ENCODE peak calls at places on chromosomes 12 and 14, in eight cellular contexts. One of them, this sample, is unnamed. For H3K4me1, the result is how much of the 10 kb centered on the place peaks cover.

GRCh38 chr12:2084553-2085296 is 31.9 kb downstream of the CACNA1C start:
- DNase-seq in CD8-positive, alpha-beta T cell: no peak
- DNase-seq in fibroblast of lung: peak
- DNase-seq in ovary: no peak
- DNase-seq in adrenal gland: no peak
- DNase-seq in endothelial cell of umbilical vein: no peak
- DNase-seq in cardiac muscle cell: no peak
- DNase-seq in lung: no peak
- DNase-seq in this sample: peak

GRCh38 chr14:35858521-35859209 is 32.5 kb downstream of the BRMS1L start:
- DNase-seq in CD8-positive, alpha-beta T cell: no peak
- DNase-seq in fibroblast of lung: peak
- DNase-seq in ovary: no peak
- DNase-seq in adrenal gland: peak
- DNase-seq in endothelial cell of umbilical vein: no peak
- DNase-seq in cardiac muscle cell: no peak
- DNase-seq in lung: no peak
- DNase-seq in this sample: no peak

GRCh38 chr14:85934123-85934885 is 404.4 kb downstream of the FLRT2 start:
- DNase-seq in CD8-positive, alpha-beta T cell: peak
- DNase-seq in fibroblast of lung: peak
- DNase-seq in ovary: no peak
- DNase-seq in adrenal gland: no peak
- DNase-seq in endothelial cell of umbilical vein: peak
- DNase-seq in cardiac muscle cell: no peak
- DNase-seq in lung: no peak
- DNase-seq in this sample: no peak

GRCh38 chr12:62211510-62211909 is 48.7 kb upstream of the USP15 start:
- DNase-seq in CD8-positive, alpha-beta T cell: no peak
- DNase-seq in fibroblast of lung: no peak
- DNase-seq in ovary: no peak
- DNase-seq in adrenal gland: no peak
- DNase-seq in endothelial cell of umbilical vein: no peak
- DNase-seq in cardiac muscle cell: no peak
- DNase-seq in lung: no peak
- DNase-seq in this sample: no peak

GRCh38 chr12:45435945-45436710 is 220.2 kb downstream of the ANO6 start:
- DNase-seq in CD8-positive, alpha-beta T cell: no peak
- DNase-seq in fibroblast of lung: peak
- DNase-seq in ovary: no peak
- DNase-seq in adrenal gland: no peak
- DNase-seq in endothelial cell of umbilical vein: peak
- DNase-seq in cardiac muscle cell: no peak
- DNase-seq in lung: no peak
- DNase-seq in this sample: no peak

GRCh38 chr12:15722951-15723350 is 66.2 kb downstream of the EPS8 start:
- DNase-seq in CD8-positive, alpha-beta T cell: no peak
- DNase-seq in fibroblast of lung: no peak
- DNase-seq in ovary: no peak
- DNase-seq in adrenal gland: no peak
- DNase-seq in endothelial cell of umbilical vein: no peak
- DNase-seq in cardiac muscle cell: no peak
- DNase-seq in lung: no peak
- DNase-seq in this sample: no peak

GRCh38 chr12:93857279-93857894 is 180.2 kb downstream of the CRADD start:
- DNase-seq in CD8-positive, alpha-beta T cell: no peak
- DNase-seq in fibroblast of lung: peak
- DNase-seq in ovary: no peak
- DNase-seq in adrenal gland: no peak
- DNase-seq in endothelial cell of umbilical vein: no peak
- DNase-seq in cardiac muscle cell: no peak
- DNase-seq in lung: no peak
- DNase-seq in this sample: no peak

GRCh38 chr12:80064269-80064668 is 35.1 kb upstream of the OTOGL start:
- DNase-seq in CD8-positive, alpha-beta T cell: no peak
- DNase-seq in fibroblast of lung: peak
- DNase-seq in ovary: no peak
- DNase-seq in adrenal gland: no peak
- DNase-seq in endothelial cell of umbilical vein: no peak
- DNase-seq in cardiac muscle cell: no peak
- DNase-seq in lung: no peak
- DNase-seq in this sample: no peak

GRCh38 chr12:68675098-68675842 is 11.5 kb upstream of the NUP107 start:
- DNase-seq in CD8-positive, alpha-beta T cell: peak
- DNase-seq in fibroblast of lung: peak
- DNase-seq in ovary: no peak
- DNase-seq in adrenal gland: no peak
- DNase-seq in endothelial cell of umbilical vein: peak
- DNase-seq in cardiac muscle cell: no peak
- DNase-seq in lung: no peak
- DNase-seq in this sample: no peak

GRCh38 chr12:49933793-49934192 is 16.7 kb upstream of the AQP2 start:
- DNase-seq in CD8-positive, alpha-beta T cell: no peak
- DNase-seq in fibroblast of lung: peak
- DNase-seq in ovary: no peak
- DNase-seq in adrenal gland: no peak
- DNase-seq in endothelial cell of umbilical vein: no peak
- DNase-seq in cardiac muscle cell: no peak
- DNase-seq in lung: no peak
- DNase-seq in this sample: no peak

GRCh38 chr14:48955857-48956256 is 630.3 kb downstream of the RPS29 start:
- DNase-seq in CD8-positive, alpha-beta T cell: no peak
- DNase-seq in fibroblast of lung: no peak
- DNase-seq in ovary: no peak
- DNase-seq in adrenal gland: no peak
- DNase-seq in endothelial cell of umbilical vein: no peak
- DNase-seq in cardiac muscle cell: no peak
- DNase-seq in lung: no peak
- DNase-seq in this sample: no peak

GRCh38 chr12:27480031-27480430 is 33.5 kb downstream of the SMCO2 start:
- DNase-seq in CD8-positive, alpha-beta T cell: no peak
- DNase-seq in fibroblast of lung: no peak
- DNase-seq in ovary: no peak
- DNase-seq in adrenal gland: no peak
- DNase-seq in endothelial cell of umbilical vein: no peak
- DNase-seq in cardiac muscle cell: no peak
- DNase-seq in lung: no peak
- DNase-seq in this sample: no peak

GRCh38 chr12:1844223-1844622 is 23.9 kb downstream of the LRTM2 start:
- DNase-seq in CD8-positive, alpha-beta T cell: no peak
- DNase-seq in fibroblast of lung: no peak
- DNase-seq in ovary: no peak
- DNase-seq in adrenal gland: no peak
- DNase-seq in endothelial cell of umbilical vein: no peak
- DNase-seq in cardiac muscle cell: no peak
- DNase-seq in lung: no peak
- DNase-seq in this sample: no peak

GRCh38 chr12:56581418-56582145 is 48.5 kb downstream of the BAZ2A start:
- DNase-seq in CD8-positive, alpha-beta T cell: peak
- DNase-seq in fibroblast of lung: peak
- DNase-seq in ovary: no peak
- DNase-seq in adrenal gland: no peak
- DNase-seq in endothelial cell of umbilical vein: peak
- DNase-seq in cardiac muscle cell: no peak
- DNase-seq in lung: no peak
- DNase-seq in this sample: no peak

GRCh38 chr14:37167151-37168047 is 5.0 kb downstream of the SLC25A21 start:
- DNase-seq in CD8-positive, alpha-beta T cell: no peak
- DNase-seq in fibroblast of lung: no peak
- DNase-seq in ovary: no peak
- DNase-seq in adrenal gland: no peak
- DNase-seq in endothelial cell of umbilical vein: no peak
- DNase-seq in cardiac muscle cell: no peak
- DNase-seq in lung: no peak
- DNase-seq in this sample: no peak

GRCh38 chr14:84208451-84208850 is 1321.5 kb upstream of the FLRT2 start:
- DNase-seq in CD8-positive, alpha-beta T cell: no peak
- DNase-seq in fibroblast of lung: no peak
- DNase-seq in ovary: no peak
- DNase-seq in adrenal gland: no peak
- DNase-seq in endothelial cell of umbilical vein: no peak
- DNase-seq in cardiac muscle cell: no peak
- DNase-seq in lung: no peak
- DNase-seq in this sample: no peak

GRCh38 chr14:88013750-88014349 is 8.9 kb downstream of the GPR65 start:
- DNase-seq in CD8-positive, alpha-beta T cell: peak
- DNase-seq in fibroblast of lung: peak
- DNase-seq in ovary: peak
- DNase-seq in adrenal gland: peak
- DNase-seq in endothelial cell of umbilical vein: peak
- DNase-seq in cardiac muscle cell: peak
- DNase-seq in lung: peak
- DNase-seq in this sample: peak
- TF ChIP-seq CTCF in CD8-positive, alpha-beta T cell: peak
- TF ChIP-seq CTCF in fibroblast of lung: peak
- TF ChIP-seq CTCF in ovary: peak
- TF ChIP-seq CTCF in adrenal gland: peak
- TF ChIP-seq CTCF in endothelial cell of umbilical vein: peak
- TF ChIP-seq CTCF in cardiac muscle cell: peak
- TF ChIP-seq CTCF in lung: peak
- TF ChIP-seq CTCF in this sample: peak

GRCh38 chr14:68962681-68963080 is 16.4 kb downstream of the ACTN1 start:
- DNase-seq in CD8-positive, alpha-beta T cell: no peak
- DNase-seq in fibroblast of lung: no peak
- DNase-seq in ovary: no peak
- DNase-seq in adrenal gland: no peak
- DNase-seq in endothelial cell of umbilical vein: no peak
- DNase-seq in cardiac muscle cell: no peak
- DNase-seq in lung: no peak
- DNase-seq in this sample: no peak

GRCh38 chr14:68961361-68961760 is 17.7 kb downstream of the ACTN1 start:
- DNase-seq in CD8-positive, alpha-beta T cell: no peak
- DNase-seq in fibroblast of lung: no peak
- DNase-seq in ovary: no peak
- DNase-seq in adrenal gland: no peak
- DNase-seq in endothelial cell of umbilical vein: no peak
- DNase-seq in cardiac muscle cell: no peak
- DNase-seq in lung: no peak
- DNase-seq in this sample: no peak

GRCh38 chr14:68960123-68960522 is 19.0 kb downstream of the ACTN1 start:
- DNase-seq in CD8-positive, alpha-beta T cell: no peak
- DNase-seq in fibroblast of lung: no peak
- DNase-seq in ovary: no peak
- DNase-seq in adrenal gland: no peak
- DNase-seq in endothelial cell of umbilical vein: no peak
- DNase-seq in cardiac muscle cell: no peak
- DNase-seq in lung: no peak
- DNase-seq in this sample: no peak

GRCh38 chr14:68964300-68965093 is 14.6 kb downstream of the ACTN1 start:
- DNase-seq in CD8-positive, alpha-beta T cell: no peak
- DNase-seq in fibroblast of lung: no peak
- DNase-seq in ovary: no peak
- DNase-seq in adrenal gland: no peak
- DNase-seq in endothelial cell of umbilical vein: no peak
- DNase-seq in cardiac muscle cell: no peak
- DNase-seq in lung: no peak
- DNase-seq in this sample: no peak

GRCh38 chr14:68961781-68962584 is 17.1 kb downstream of the ACTN1 start:
- DNase-seq in CD8-positive, alpha-beta T cell: no peak
- DNase-seq in fibroblast of lung: peak
- DNase-seq in ovary: no peak
- DNase-seq in adrenal gland: peak
- DNase-seq in endothelial cell of umbilical vein: peak
- DNase-seq in cardiac muscle cell: no peak
- DNase-seq in lung: no peak
- DNase-seq in this sample: peak
- H3K4me1 ChIP-seq in CD8-positive, alpha-beta T cell: half or more
- H3K4me1 ChIP-seq in fibroblast of lung: half or more
- H3K4me1 ChIP-seq in ovary: under half
- H3K4me1 ChIP-seq in adrenal gland: half or more
- H3K4me1 ChIP-seq in endothelial cell of umbilical vein: half or more
- H3K4me1 ChIP-seq in cardiac muscle cell: under half
- H3K4me1 ChIP-seq in lung: under half
- H3K4me1 ChIP-seq in this sample: half or more

DNA sequence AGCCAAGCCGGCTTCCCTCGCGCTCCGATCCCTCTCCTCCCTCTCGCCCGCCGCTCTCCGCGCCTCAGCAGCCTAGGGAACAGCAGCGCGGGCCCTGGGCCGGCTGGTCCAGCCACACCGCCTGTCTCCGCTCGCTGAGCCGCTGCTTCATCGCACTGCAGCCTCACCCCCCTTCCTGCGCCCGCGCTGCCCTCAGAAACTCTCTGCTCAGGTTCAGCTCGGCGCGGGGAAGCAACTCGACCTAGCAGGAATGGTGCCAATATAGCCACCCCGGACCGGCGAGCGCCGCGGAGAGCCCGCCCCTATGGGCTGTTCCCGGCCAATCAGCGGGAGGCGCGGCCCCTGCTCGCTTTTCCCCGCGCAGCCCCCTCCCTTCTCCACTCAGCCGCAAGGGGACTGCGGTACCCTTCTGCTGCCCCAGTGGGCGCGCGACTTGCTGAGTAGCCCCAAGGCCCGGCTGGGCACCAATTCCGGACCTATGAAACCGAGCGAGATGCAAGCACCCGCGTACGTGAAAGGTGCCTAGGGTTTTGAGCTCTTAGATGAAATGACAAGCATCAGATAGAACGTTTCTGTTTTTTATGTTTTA is at the start of gene ADAMTS20:
- DNase-seq in CD8-positive, alpha-beta T cell: no peak
- DNase-seq in fibroblast of lung: peak
- DNase-seq in ovary: no peak
- DNase-seq in adrenal gland: no peak
- DNase-seq in endothelial cell of umbilical vein: no peak
- DNase-seq in cardiac muscle cell: peak
- DNase-seq in lung: no peak
- DNase-seq in this sample: no peak
- TF ChIP-seq CTCF in CD8-positive, alpha-beta T cell: no peak
- TF ChIP-seq CTCF in fibroblast of lung: no peak
- TF ChIP-seq CTCF in ovary: no peak
- TF ChIP-seq CTCF in adrenal gland: no peak
- TF ChIP-seq CTCF in endothelial cell of umbilical vein: no peak
- TF ChIP-seq CTCF in cardiac muscle cell: no peak
- TF ChIP-seq CTCF in lung: no peak
- TF ChIP-seq CTCF in this sample: no peak

GRCh38 chr12:46460682-46461215 is 88.2 kb upstream of the SLC38A2 start:
- DNase-seq in CD8-positive, alpha-beta T cell: no peak
- DNase-seq in fibroblast of lung: no peak
- DNase-seq in ovary: no peak
- DNase-seq in adrenal gland: no peak
- DNase-seq in endothelial cell of umbilical vein: no peak
- DNase-seq in cardiac muscle cell: no peak
- DNase-seq in lung: no peak
- DNase-seq in this sample: no peak

GRCh38 chr12:46458500-46459106 is 86.0 kb upstream of the SLC38A2 start:
- DNase-seq in CD8-positive, alpha-beta T cell: no peak
- DNase-seq in fibroblast of lung: no peak
- DNase-seq in ovary: no peak
- DNase-seq in adrenal gland: no peak
- DNase-seq in endothelial cell of umbilical vein: no peak
- DNase-seq in cardiac muscle cell: no peak
- DNase-seq in lung: no peak
- DNase-seq in this sample: no peak

GRCh38 chr12:46459881-46460545 is 87.4 kb upstream of the SLC38A2 start:
- DNase-seq in CD8-positive, alpha-beta T cell: no peak
- DNase-seq in fibroblast of lung: no peak
- DNase-seq in ovary: no peak
- DNase-seq in adrenal gland: no peak
- DNase-seq in endothelial cell of umbilical vein: no peak
- DNase-seq in cardiac muscle cell: no peak
- DNase-seq in lung: no peak
- DNase-seq in this sample: peak

GRCh38 chr12:46457958-46458357 is 85.4 kb upstream of the SLC38A2 start:
- DNase-seq in CD8-positive, alpha-beta T cell: no peak
- DNase-seq in fibroblast of lung: no peak
- DNase-seq in ovary: no peak
- DNase-seq in adrenal gland: no peak
- DNase-seq in endothelial cell of umbilical vein: no peak
- DNase-seq in cardiac muscle cell: no peak
- DNase-seq in lung: no peak
- DNase-seq in this sample: no peak

GRCh38 chr12:46459111-46459510 is 86.5 kb upstream of the SLC38A2 start:
- DNase-seq in CD8-positive, alpha-beta T cell: no peak
- DNase-seq in fibroblast of lung: peak
- DNase-seq in ovary: no peak
- DNase-seq in adrenal gland: no peak
- DNase-seq in endothelial cell of umbilical vein: peak
- DNase-seq in cardiac muscle cell: no peak
- DNase-seq in lung: no peak
- DNase-seq in this sample: no peak
- H3K4me1 ChIP-seq in CD8-positive, alpha-beta T cell: half or more
- H3K4me1 ChIP-seq in fibroblast of lung: under half
- H3K4me1 ChIP-seq in ovary: under half
- H3K4me1 ChIP-seq in adrenal gland: under half
- H3K4me1 ChIP-seq in endothelial cell of umbilical vein: under half
- H3K4me1 ChIP-seq in cardiac muscle cell: under half
- H3K4me1 ChIP-seq in lung: under half
- H3K4me1 ChIP-seq in this sample: half or more